ENCODE peak calls at places on chromosomes 11 and 22, in four cellular contexts. One of them, this sample, is unnamed.
A peak's percentile ranks its signal among the peaks of the same experiment; 100 is the strongest.

GRCh38 chr11:20467458-20468185 is 80.1 kb downstream of the PRMT3 start:
- DNase-seq in iPS DF 6.9: no peak
- DNase-seq in cardiac muscle cell: no peak
- DNase-seq in kidney: no peak
- DNase-seq in this sample: no peak

GRCh38 chr22:28029201-28029948 is 110.3 kb upstream of the PITPNB start:
- DNase-seq in iPS DF 6.9: no peak
- DNase-seq in cardiac muscle cell: no peak
- DNase-seq in kidney: peak; percentile 85
- DNase-seq in this sample: peak; percentile 83

GRCh38 chr11:8223513-8223899 is 40.2 kb downstream of the LMO1 start:
- DNase-seq in iPS DF 6.9: no peak
- DNase-seq in cardiac muscle cell: no peak
- DNase-seq in kidney: no peak
- DNase-seq in this sample: no peak

GRCh38 chr11:5809122-5809519 is 397 bp downstream of the OR52N2 start:
- DNase-seq in iPS DF 6.9: no peak
- DNase-seq in cardiac muscle cell: no peak
- DNase-seq in kidney: no peak
- DNase-seq in this sample: no peak

GRCh38 chr22:28711820-28712777 is 29.5 kb downstream of the CHEK2 start:
- DNase-seq in iPS DF 6.9: no peak
- DNase-seq in cardiac muscle cell: no peak
- DNase-seq in kidney: no peak
- DNase-seq in this sample: no peak

GRCh38 chr11:9577032-9577431 is 3.6 kb downstream of the WEE1 start:
- DNase-seq in iPS DF 6.9: no peak
- DNase-seq in cardiac muscle cell: no peak
- DNase-seq in kidney: no peak
- DNase-seq in this sample: no peak

GRCh38 chr22:19576460-19577421 is 52.5 kb upstream of the CLDN5 start:
- DNase-seq in iPS DF 6.9: no peak
- DNase-seq in cardiac muscle cell: no peak
- DNase-seq in kidney: no peak
- DNase-seq in this sample: no peak

GRCh38 chr11:65290448-65291165 is 24.1 kb upstream of the CDC42EP2 start:
- DNase-seq in iPS DF 6.9: no peak
- DNase-seq in cardiac muscle cell: peak; percentile 62
- DNase-seq in kidney: peak; percentile 93
- DNase-seq in this sample: peak; percentile 94

GRCh38 chr11:11230802-11231562 is 122.1 kb downstream of the CSNK2A3 start:
- DNase-seq in iPS DF 6.9: peak; percentile 22
- DNase-seq in cardiac muscle cell: peak; percentile 50
- DNase-seq in kidney: no peak
- DNase-seq in this sample: peak; percentile 26

GRCh38 chr11:133078591-133079179 is 453.6 kb downstream of the OPCML start:
- DNase-seq in iPS DF 6.9: peak; percentile 35
- DNase-seq in cardiac muscle cell: peak; percentile 73
- DNase-seq in kidney: no peak
- DNase-seq in this sample: no peak

GRCh38 chr11:20963596-20963995 is 294.2 kb downstream of the NELL1 start:
- DNase-seq in iPS DF 6.9: no peak
- DNase-seq in cardiac muscle cell: no peak
- DNase-seq in kidney: no peak
- DNase-seq in this sample: no peak

GRCh38 chr22:46086577-46087335 is 63.6 kb upstream of the PPARA start:
- DNase-seq in iPS DF 6.9: no peak
- DNase-seq in cardiac muscle cell: no peak
- DNase-seq in kidney: peak; percentile 72
- DNase-seq in this sample: no peak

GRCh38 chr11:111365722-111366559 is 13.1 kb downstream of the POU2AF1 start:
- DNase-seq in iPS DF 6.9: no peak
- DNase-seq in cardiac muscle cell: no peak
- DNase-seq in kidney: no peak
- DNase-seq in this sample: no peak

GRCh38 chr22:32333769-32334639 is 23.7 kb upstream of the RFPL3 start:
- DNase-seq in iPS DF 6.9: no peak
- DNase-seq in cardiac muscle cell: no peak
- DNase-seq in kidney: no peak
- DNase-seq in this sample: peak; percentile 56

GRCh38 chr11:104529213-104529612 is 365.3 kb upstream of the PDGFD start:
- DNase-seq in iPS DF 6.9: no peak
- DNase-seq in cardiac muscle cell: no peak
- DNase-seq in kidney: no peak
- DNase-seq in this sample: no peak

GRCh38 chr11:86606849-86607481 is 65.5 kb downstream of the ME3 start:
- DNase-seq in iPS DF 6.9: no peak
- DNase-seq in cardiac muscle cell: no peak
- DNase-seq in kidney: no peak
- DNase-seq in this sample: no peak

GRCh38 chr11:117273550-117274289 is 17.4 kb upstream of the BACE1-AS start:
- DNase-seq in iPS DF 6.9: peak; percentile 7
- DNase-seq in cardiac muscle cell: no peak
- DNase-seq in kidney: no peak
- DNase-seq in this sample: no peak

GRCh38 chr11:19995131-19995530 is 165.1 kb downstream of the DBX1 start:
- DNase-seq in iPS DF 6.9: no peak
- DNase-seq in cardiac muscle cell: no peak
- DNase-seq in kidney: no peak
- DNase-seq in this sample: no peak

GRCh38 chr22:48824673-48825651 is 1002.7 kb downstream of the BRD1 start:
- DNase-seq in iPS DF 6.9: no peak
- DNase-seq in cardiac muscle cell: no peak
- DNase-seq in kidney: peak; percentile 39
- DNase-seq in this sample: no peak

GRCh38 chr11:65187971-65188461 is 6.3 kb downstream of the CAPN1 start:
- DNase-seq in iPS DF 6.9: no peak
- DNase-seq in cardiac muscle cell: no peak
- DNase-seq in kidney: peak; percentile 63
- DNase-seq in this sample: no peak

GRCh38 chr22:27597703-27598444 is 203.7 kb downstream of the MN1 start:
- DNase-seq in iPS DF 6.9: no peak
- DNase-seq in cardiac muscle cell: no peak
- DNase-seq in kidney: no peak
- DNase-seq in this sample: no peak

GRCh38 chr11:19455731-19456130 is 215.0 kb upstream of the E2F8 start:
- DNase-seq in iPS DF 6.9: no peak
- DNase-seq in cardiac muscle cell: no peak
- DNase-seq in kidney: no peak
- DNase-seq in this sample: no peak

GRCh38 chr11:105790841-105791240 is 181.0 kb downstream of the GRIA4 start:
- DNase-seq in iPS DF 6.9: no peak
- DNase-seq in cardiac muscle cell: no peak
- DNase-seq in kidney: no peak
- DNase-seq in this sample: no peak

GRCh38 chr11:124301482-124301881 is 12.3 kb downstream of the OR8D1 start:
- DNase-seq in iPS DF 6.9: no peak
- DNase-seq in cardiac muscle cell: no peak
- DNase-seq in kidney: no peak
- DNase-seq in this sample: no peak

GRCh38 chr11:122197055-122197987 is 81.3 kb upstream of the BLID start:
- DNase-seq in iPS DF 6.9: no peak
- DNase-seq in cardiac muscle cell: no peak
- DNase-seq in kidney: no peak
- DNase-seq in this sample: peak; percentile 24

GRCh38 chr11:133964946-133965632 is 8.3 kb upstream of the IGSF9B start:
- DNase-seq in iPS DF 6.9: no peak
- DNase-seq in cardiac muscle cell: no peak
- DNase-seq in kidney: no peak
- DNase-seq in this sample: no peak

GRCh38 chr11:65522640-65523322 is 2.1 kb upstream of the SCYL1 start:
- DNase-seq in iPS DF 6.9: no peak
- DNase-seq in cardiac muscle cell: no peak
- DNase-seq in kidney: peak; percentile 35
- DNase-seq in this sample: no peak

GRCh38 chr11:65501530-65502273 is 2.9 kb downstream of the MALAT1 start:
- DNase-seq in iPS DF 6.9: no peak
- DNase-seq in cardiac muscle cell: no peak
- DNase-seq in kidney: no peak
- DNase-seq in this sample: no peak

GRCh38 chr11:94749367-94749766 is 18.8 kb upstream of the AMOTL1 start:
- DNase-seq in iPS DF 6.9: no peak
- DNase-seq in cardiac muscle cell: no peak
- DNase-seq in kidney: no peak
- DNase-seq in this sample: no peak

GRCh38 chr22:19375435-19375834 is 56.1 kb downstream of the HIRA start:
- DNase-seq in iPS DF 6.9: no peak
- DNase-seq in cardiac muscle cell: no peak
- DNase-seq in kidney: no peak
- DNase-seq in this sample: no peak

GRCh38 chr11:72584293-72584921 is 89.8 kb downstream of the PDE2A start:
- DNase-seq in iPS DF 6.9: no peak
- DNase-seq in cardiac muscle cell: peak; percentile 9
- DNase-seq in kidney: peak; percentile 85
- DNase-seq in this sample: peak; percentile 92

This sample was measured in lower leg skin.